ENCODE peak calls at places on chromosomes 16 and 17, in six cellular contexts. X is HepG2, E is K562, O is GM12892, W is H1, N is GM12878. M is an unnamed sample.

GRCh38 chr17:68460715-68461114 is 3.4 kb upstream of the WIPI1 start:
- DNase-seq in W (no peak), X (no peak), N (no peak), O (no peak), E (no peak), M (no peak)

GRCh38 chr16:81384006-81384405 is 60.6 kb upstream of the CMIP start:
- DNase-seq in E (no peak), X (no peak), O (no peak), N (no peak), W (no peak), M (no peak)

GRCh38 chr17:71792966-71793365 is 327.9 kb upstream of the SOX9 start:
- DNase-seq in E (no peak), N (no peak), W (no peak), O (no peak), X (no peak), M (no peak)

GRCh38 chr17:7293821-7294613 is 422 bp downstream of the YBX2 start:
- DNase-seq in E (peak; percentile 62), O (no peak), X (peak; percentile 49), W (no peak), N (no peak), M (no peak)

GRCh38 chr17:74612046-74612445 is 11.5 kb downstream of the CD300E start:
- DNase-seq in W (no peak), X (no peak), N (no peak), E (no peak), O (no peak), M (no peak)

GRCh38 chr16:29897333-29897732 is 2.0 kb downstream of the SEZ6L2 start:
- DNase-seq in N (no peak), X (no peak), E (no peak), O (no peak), W (no peak), M (no peak)

GRCh38 chr16:49602201-49603041 is 228.8 kb downstream of the C16orf78 start:
- DNase-seq in W (no peak), E (no peak), N (no peak), X (no peak), O (no peak), M (no peak)

GRCh38 chr17:40980117-40980516 is 4.0 kb downstream of the KRT40 start:
- DNase-seq in N (no peak), W (no peak), E (no peak), O (no peak), X (no peak), M (no peak)

GRCh38 chr16:87620201-87620495 is 17.8 kb downstream of the JPH3 start:
- DNase-seq in N (no peak), X (no peak), E (no peak), O (no peak), W (no peak), M (no peak)

GRCh38 chr17:62907961-62908360 is 58.1 kb upstream of the TANC2 start:
- DNase-seq in N (no peak), X (no peak), O (no peak), W (no peak), E (no peak), M (no peak)

GRCh38 chr17:15260376-15261062 is 4.6 kb downstream of the PMP22 start:
- DNase-seq in O (peak; percentile 62), X (peak; percentile 35), E (peak; percentile 80), N (no peak), W (peak; percentile 47), M (peak; percentile 56)

GRCh38 chr16:29777576-29778360 is at the start of gene ZG16:
- DNase-seq in O (no peak), X (no peak), N (no peak), E (no peak), W (no peak), M (no peak)

GRCh38 chr17:65638221-65638940 is 76.9 kb upstream of the AXIN2 start:
- DNase-seq in N (no peak), X (peak; percentile 53), O (no peak), W (no peak), E (no peak), M (no peak)

GRCh38 chr16:79784007-79784406 is 183.5 kb upstream of the MAF start:
- DNase-seq in X (no peak), W (no peak), E (no peak), O (no peak), N (no peak), M (no peak)

GRCh38 chr17:7034955-7035590 is 742 bp upstream of the SLC16A13 start:
- DNase-seq in E (no peak), W (no peak), X (no peak), O (no peak), N (no peak), M (no peak)

GRCh38 chr17:49715717-49716279 is 8.0 kb upstream of the SLC35B1 start:
- DNase-seq in E (no peak), X (no peak), W (no peak), N (no peak), O (no peak), M (no peak)

GRCh38 chr17:15516150-15516549 is 47.1 kb downstream of the TVP23C start:
- DNase-seq in E (no peak), X (no peak), N (no peak), W (no peak), O (no peak), M (no peak)

GRCh38 chr16:88763502-88764053 is 21.4 kb downstream of the PIEZO1 start:
- DNase-seq in O (no peak), X (peak; percentile 97), N (no peak), W (no peak), E (no peak), M (no peak)

GRCh38 chr16:30949655-30950515 is 1.0 kb downstream of the ORAI3 start:
- DNase-seq in N (peak; percentile 71), W (no peak), E (peak; percentile 69), X (peak; percentile 92), O (no peak), M (no peak)
- TF ChIP-seq POLR2A in N (peak; percentile 83), W (no peak), E (peak; percentile 94), X (no peak), O (peak; percentile 73), M (peak; percentile 72)

DNA sequence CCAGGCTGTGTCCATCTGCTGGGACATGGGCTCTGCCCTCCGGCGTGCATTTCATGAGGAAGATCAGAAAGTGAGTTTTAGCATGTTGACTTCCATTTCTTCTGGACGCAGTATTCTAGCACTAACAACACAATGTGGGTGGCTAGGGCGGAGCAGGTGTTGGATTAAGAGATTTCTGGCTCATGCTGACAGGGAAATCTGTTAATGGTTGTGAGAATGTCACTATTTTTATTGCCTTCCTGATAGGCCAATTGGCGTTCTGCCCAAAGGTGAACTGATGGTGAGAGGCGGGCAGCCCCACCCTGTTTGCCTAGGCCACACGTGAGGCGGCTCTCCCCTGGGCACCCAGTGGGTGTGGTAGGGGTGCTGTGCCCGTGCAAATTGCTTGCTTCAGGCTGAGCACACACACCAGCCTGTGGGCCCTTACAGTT is 30.8 kb downstream of the PGS1 start:
- DNase-seq in O (no peak), W (no peak), N (no peak), X (no peak), E (no peak), M (no peak)
- TF ChIP-seq POLR2AphosphoS5 in O (no peak), W (no peak), N (no peak), X (no peak), E (no peak), M (no peak)

GRCh38 chr16:67486805-67487204 is 3.5 kb upstream of the AGRP start:
- DNase-seq in O (no peak), E (no peak), W (no peak), N (no peak), X (no peak), M (no peak)

GRCh38 chr16:67483731-67484525 is 581 bp upstream of the AGRP start:
- DNase-seq in E (no peak), X (no peak), O (no peak), W (no peak), N (no peak), M (no peak)

GRCh38 chr16:67490330-67491096 is 7.2 kb upstream of the AGRP start:
- DNase-seq in E (no peak), N (no peak), X (no peak), W (no peak), O (no peak), M (no peak)

DNA sequence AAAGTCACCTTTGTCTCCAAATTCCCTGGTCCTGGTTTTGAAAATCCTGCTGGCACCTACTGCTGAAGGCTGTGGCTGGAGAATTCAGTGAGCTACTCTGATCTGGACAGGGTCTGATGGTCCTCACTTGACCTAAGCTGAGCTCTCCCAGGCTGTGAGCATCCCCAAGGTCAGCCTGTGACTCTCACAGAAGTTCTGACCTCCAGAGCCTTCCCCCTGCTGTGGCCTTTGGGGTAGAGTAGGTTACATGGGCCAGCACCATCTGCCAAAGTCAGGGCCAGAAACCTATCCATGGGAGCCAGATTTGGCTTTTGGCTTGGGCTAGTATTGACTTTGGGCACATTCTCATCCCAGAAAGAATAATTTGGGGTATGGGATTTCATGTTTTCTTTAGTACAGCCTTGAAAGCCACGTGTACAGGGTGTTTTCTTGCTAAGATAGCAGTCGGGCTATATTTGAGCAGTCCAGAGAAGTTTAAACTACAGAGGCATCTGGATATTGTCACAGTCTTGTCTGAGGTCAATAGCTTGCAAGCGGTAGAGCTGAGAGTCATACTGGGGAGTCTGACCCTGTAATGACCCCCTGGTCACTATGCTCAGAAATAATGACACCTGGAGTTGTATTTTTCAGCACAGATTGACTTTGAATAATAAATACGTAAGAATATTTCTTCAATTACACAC is 6.2 kb upstream of the AGRP start:
- DNase-seq in E (no peak), X (no peak), N (no peak), W (no peak), O (no peak), M (no peak)
- TF ChIP-seq TAF1 in E (no peak), X (no peak), N (no peak), W (no peak), O (no peak), M (no peak)

DNA sequence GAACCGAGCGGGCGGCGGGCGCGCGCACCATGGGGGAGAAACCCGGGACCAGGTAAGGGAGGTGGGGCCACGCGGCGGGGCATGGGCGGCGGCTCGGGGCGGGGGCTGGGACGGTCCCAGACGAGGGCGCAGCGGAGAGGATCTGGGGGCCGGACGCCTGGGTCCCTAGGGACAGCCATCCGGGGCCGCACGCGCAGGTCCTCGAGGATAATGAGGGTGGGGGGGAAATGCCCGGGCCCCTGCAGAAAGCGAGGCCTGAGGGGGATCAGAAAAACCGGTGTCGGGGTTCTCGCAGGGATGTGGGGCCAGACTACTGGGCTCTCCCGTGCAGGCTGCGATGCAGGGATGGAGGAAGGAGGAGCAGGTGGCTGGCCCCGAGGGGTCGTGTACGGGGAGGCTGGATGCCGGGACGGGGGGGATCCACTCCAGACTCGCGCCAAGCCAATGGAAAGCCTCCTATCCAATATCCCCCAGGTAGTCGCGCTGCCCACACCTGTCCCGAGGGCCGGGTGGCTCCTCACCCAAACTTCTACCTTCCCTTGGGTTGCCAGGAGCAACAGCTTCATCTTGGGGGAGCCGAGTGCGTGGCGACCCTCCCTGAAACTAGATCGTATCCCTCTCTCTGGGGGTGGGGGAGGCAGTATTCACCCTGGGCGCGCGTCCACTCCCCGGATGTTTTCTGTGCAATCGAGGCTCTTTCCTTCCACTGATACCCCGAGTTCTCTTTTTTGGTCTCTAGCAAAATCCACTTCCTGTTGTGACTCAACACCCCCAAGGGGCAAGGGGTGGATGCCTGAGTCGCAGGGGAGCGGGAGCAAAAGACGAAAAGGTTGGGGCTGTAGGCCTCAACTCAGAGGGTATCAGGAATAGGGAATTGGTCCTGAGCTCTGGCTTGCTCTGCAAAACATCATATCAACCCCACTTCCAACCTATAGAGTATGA is 532 bp downstream of the ARRB2 start:
- DNase-seq in E (peak; percentile 26), O (no peak), N (no peak), W (no peak), X (no peak), M (no peak)
- TF ChIP-seq POLR2A in E (no peak), O (no peak), N (no peak), W (no peak), X (peak; percentile 70), M (peak; percentile 11)

M was measured in GM12891.